ENCODE peak calls at places on chromosomes 3 and 15, in five cellular contexts. C is cardiac muscle cell, P is dorsolateral prefrontal cortex, N is neuronal stem cell, H is astrocyte of the spinal cord. X is an unnamed sample.

GRCh38 chr3:64650710-64651109 is 37.1 kb downstream of the ADAMTS9 start:
- DNase-seq in C (no peak), P (no peak), N (no peak), H (peak; percentile 43), X (no peak)

GRCh38 chr3:113243846-113244245 is 32.5 kb downstream of the BOC start:
- DNase-seq in C (no peak), P (no peak), N (no peak), H (no peak), X (no peak)

GRCh38 chr15:67571643-67572415 is 29.3 kb downstream of the MAP2K5 start:
- DNase-seq in C (no peak), P (no peak), N (no peak), H (no peak), X (no peak)

GRCh38 chr3:12454076-12454807 is 30.0 kb upstream of the TSEN2 start:
- DNase-seq in C (no peak), P (no peak), N (no peak), H (no peak), X (peak; percentile 6)

GRCh38 chr15:101487060-101487459 is 2.4 kb downstream of the PCSK6 start:
- DNase-seq in C (no peak), P (no peak), N (no peak), H (no peak), X (no peak)

GRCh38 chr15:90358124-90359033 is 6.3 kb downstream of the ZNF774 start:
- DNase-seq in C (no peak), P (no peak), N (no peak), H (peak; percentile 26), X (no peak)

GRCh38 chr15:70524470-70524869 is 238.9 kb downstream of the UACA start:
- DNase-seq in C (no peak), P (no peak), N (no peak), H (no peak), X (no peak)

GRCh38 chr3:151308089-151308488 is 8.5 kb downstream of the GPR87 start:
- DNase-seq in C (no peak), P (no peak), N (no peak), H (peak; percentile 49), X (no peak)

GRCh38 chr3:141471160-141471559 is 15.7 kb upstream of the RASA2 start:
- DNase-seq in C (no peak), P (no peak), N (no peak), H (peak; percentile 22), X (no peak)

GRCh38 chr15:29840928-29841327 is 18.7 kb upstream of the TJP1 start:
- DNase-seq in C (peak; percentile 88), P (no peak), N (no peak), H (no peak), X (no peak)

GRCh38 chr3:46065294-46065705 is 38.0 kb upstream of the XCR1 start:
- DNase-seq in C (peak; percentile 47), P (no peak), N (no peak), H (no peak), X (no peak)

GRCh38 chr3:11062704-11063103 is 70.2 kb downstream of the SLC6A1 start:
- DNase-seq in C (no peak), P (no peak), N (no peak), H (no peak), X (no peak)

GRCh38 chr3:151751161-151751560 is 17.4 kb downstream of the AADACL2 start:
- DNase-seq in C (no peak), P (no peak), N (no peak), H (no peak), X (no peak)

GRCh38 chr3:25916286-25916685 is 126.4 kb downstream of the OXSM start:
- DNase-seq in C (no peak), P (no peak), N (no peak), H (no peak), X (no peak)

DNA sequence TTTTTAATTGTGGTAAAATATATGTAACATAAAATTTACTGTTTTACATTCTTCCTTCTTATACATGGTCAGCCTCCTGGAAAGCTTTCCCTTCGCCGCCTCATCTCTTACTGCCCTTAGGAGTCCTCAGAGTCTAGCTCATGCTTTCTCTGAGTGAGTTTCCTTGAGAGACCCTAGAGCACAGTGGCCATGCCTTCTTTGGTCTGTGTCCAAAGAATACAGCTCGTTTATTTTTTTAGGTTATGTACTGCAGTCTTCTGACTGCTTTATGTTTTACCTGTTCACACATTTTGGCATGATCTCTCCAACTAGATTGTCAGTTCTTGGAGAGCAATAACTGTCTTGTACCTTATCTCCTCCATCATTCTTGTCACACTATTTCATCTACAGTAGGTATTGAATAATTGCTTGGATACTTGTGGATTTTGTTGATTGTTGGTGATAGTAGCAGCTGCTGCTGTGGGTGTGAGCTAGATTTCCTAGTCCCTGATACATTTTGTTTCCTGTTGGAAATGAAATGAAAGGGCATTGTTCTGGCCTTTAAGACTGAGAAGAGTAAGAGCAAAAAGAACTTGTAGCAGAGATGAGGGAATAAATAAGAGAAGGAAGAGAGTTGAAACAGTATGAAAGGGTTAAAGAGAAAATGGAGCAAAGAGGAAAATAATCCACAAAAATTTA is 10.9 kb downstream of the ARIH2 start:
- DNase-seq in C (no peak), P (no peak), N (no peak), H (peak; percentile 25), X (no peak)
- H3K4me3 ChIP-seq in C (no peak overlapping the region), P (no peak overlapping the region), N (no peak overlapping the region), H (no peak overlapping the region), X (no peak overlapping the region)

GRCh38 chr15:38130200-38130567 is 122.5 kb upstream of the SPRED1 start:
- DNase-seq in C (no peak), P (no peak), N (no peak), H (no peak), X (no peak)
- H3K4me3 ChIP-seq in C (no peak overlapping the region), P (peak overlapping the region; percentile 48), N (peak overlapping the region; percentile 41), H (peak overlapping the region; percentile 19), X (no peak overlapping the region)

DNA sequence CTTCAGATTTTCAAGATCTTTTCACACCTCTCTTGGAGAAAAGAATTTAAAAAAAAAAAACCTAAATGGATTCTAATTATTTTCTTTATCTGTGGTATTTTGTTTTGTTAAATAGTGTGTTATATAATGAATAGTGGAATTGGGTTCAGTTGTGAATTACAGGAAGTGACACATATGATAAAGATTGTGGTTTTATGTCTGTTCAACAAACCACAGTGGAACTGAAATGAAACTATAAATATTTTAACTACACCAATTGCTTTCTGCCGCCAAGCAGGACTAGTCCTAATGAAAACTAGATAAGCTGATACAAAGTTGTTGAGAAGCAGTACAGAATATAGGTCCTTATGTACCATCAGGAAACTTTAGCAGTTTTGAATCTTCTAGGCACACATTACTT is 121.6 kb downstream of the UBE2E2 start:
- DNase-seq in C (no peak), P (no peak), N (no peak), H (peak; percentile 67), X (no peak)
- H3K4me3 ChIP-seq in C (no peak overlapping the region), P (no peak overlapping the region), N (no peak overlapping the region), H (no peak overlapping the region), X (no peak overlapping the region)

GRCh38 chr15:76337739-76338554 is 1.4 kb downstream of the ISL2 start:
- DNase-seq in C (peak; percentile 49), P (no peak), N (peak; percentile 59), H (no peak), X (no peak)
- H3K4me3 ChIP-seq in C (peak overlapping the region; percentile 13), P (no peak overlapping the region), N (peak overlapping the region; percentile 48), H (no peak overlapping the region), X (peak overlapping the region; percentile 17)

GRCh38 chr15:74374648-74375302 is 7.3 kb upstream of the CYP11A1 start:
- DNase-seq in C (no peak), P (no peak), N (no peak), H (no peak), X (no peak)
- H3K4me3 ChIP-seq in C (peak overlapping the region; percentile 51), P (peak overlapping the region; percentile 71), N (peak overlapping the region; percentile 52), H (peak overlapping the region; percentile 52), X (peak overlapping the region; percentile 55)

DNA sequence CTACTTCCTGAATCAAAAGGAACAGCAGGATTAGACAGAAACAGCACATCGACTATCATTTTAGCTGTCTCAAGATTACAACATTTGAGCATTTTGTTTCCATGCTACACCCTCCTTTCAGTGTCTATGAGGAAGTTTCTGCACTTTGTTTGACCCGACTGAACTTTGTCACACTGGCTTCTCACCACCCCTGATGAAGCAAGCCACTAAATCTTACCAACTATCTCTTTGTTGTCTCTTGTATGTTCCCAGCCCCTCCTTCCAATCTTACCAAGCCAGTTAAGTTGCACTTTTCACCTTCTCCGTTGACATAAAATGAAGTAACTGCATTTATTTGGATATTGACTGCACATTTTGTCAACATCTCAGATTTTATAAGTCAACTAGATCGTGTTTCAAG is 335.5 kb downstream of the MECOM start:
- DNase-seq in C (no peak), P (no peak), N (no peak), H (no peak), X (no peak)
- H3K4me3 ChIP-seq in C (no peak overlapping the region), P (no peak overlapping the region), N (no peak overlapping the region), H (no peak overlapping the region), X (no peak overlapping the region)

GRCh38 chr15:40290540-40291087 is 7.8 kb upstream of the ANKRD63 start:
- DNase-seq in C (no peak), P (no peak), N (no peak), H (no peak), X (no peak)
- H3K4me3 ChIP-seq in C (no peak overlapping the region), P (peak overlapping the region; percentile 49), N (no peak overlapping the region), H (no peak overlapping the region), X (no peak overlapping the region)

GRCh38 chr3:156628836-156629618 is 45.4 kb upstream of the TIPARP start:
- DNase-seq in C (no peak), P (no peak), N (no peak), H (no peak), X (no peak)

GRCh38 chr3:156626104-156626503 is 48.3 kb upstream of the TIPARP start:
- DNase-seq in C (no peak), P (no peak), N (no peak), H (no peak), X (no peak)

GRCh38 chr3:156630081-156630772 is 44.2 kb upstream of the TIPARP start:
- DNase-seq in C (no peak), P (no peak), N (peak; percentile 6), H (peak; percentile 48), X (no peak)

GRCh38 chr3:156630773-156631093 is 43.7 kb upstream of the TIPARP start:
- DNase-seq in C (no peak), P (no peak), N (peak; percentile 15), H (no peak), X (no peak)

DNA sequence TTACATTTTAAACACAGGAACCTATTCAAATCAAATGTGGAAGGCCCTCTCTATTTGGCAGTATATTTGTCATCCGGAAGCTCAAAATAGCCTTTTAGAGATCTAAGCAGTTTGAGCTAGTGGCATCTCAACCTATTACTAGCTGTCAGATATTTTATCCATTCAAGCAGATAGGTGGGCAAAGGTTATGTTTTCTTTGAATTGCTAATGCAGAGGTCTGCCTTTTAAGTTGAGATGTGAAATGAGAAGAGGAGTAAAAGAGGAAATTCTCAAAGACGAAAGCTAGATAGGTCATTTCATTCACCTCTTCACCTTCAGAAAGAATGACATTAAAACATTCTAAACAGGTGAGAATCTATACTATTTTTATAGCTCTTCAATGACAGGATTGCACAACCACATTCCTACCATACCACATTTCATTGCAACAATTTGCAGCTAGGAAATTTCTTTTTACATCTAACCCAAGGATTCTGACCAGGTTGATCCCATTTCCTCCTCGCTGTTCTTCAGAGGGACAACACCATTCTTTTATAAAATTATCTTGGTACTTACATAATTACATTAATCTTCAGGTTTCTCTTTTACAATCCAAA is 46.2 kb upstream of the TIPARP start:
- DNase-seq in C (no peak), P (no peak), N (no peak), H (no peak), X (no peak)
- H3K4me3 ChIP-seq in C (no peak overlapping the region), P (no peak overlapping the region), N (no peak overlapping the region), H (no peak overlapping the region), X (no peak overlapping the region)

X was measured in pancreas.